ENCODE peak calls at places on chromosome 20, in seven cellular contexts. One of them, this sample, is unnamed.

GRCh38 chr20:43776691-43777090 is 49.9 kb upstream of the GTSF1L start:
- DNase-seq in SK-N-SH: no peak
- DNase-seq in HCT116: no peak
- DNase-seq in H1: no peak
- DNase-seq in K562: no peak
- DNase-seq in HepG2: no peak
- DNase-seq in GM12878: no peak
- DNase-seq in this sample: no peak

GRCh38 chr20:58308680-58309527 is 611 bp upstream of the RAB22A start:
- DNase-seq in SK-N-SH: peak
- DNase-seq in HCT116: no peak
- DNase-seq in H1: no peak
- DNase-seq in K562: peak
- DNase-seq in HepG2: no peak
- DNase-seq in GM12878: no peak
- DNase-seq in this sample: peak

GRCh38 chr20:24990810-24991252 is 1.7 kb downstream of the APMAP start:
- DNase-seq in SK-N-SH: no peak
- DNase-seq in HCT116: no peak
- DNase-seq in H1: no peak
- DNase-seq in K562: no peak
- DNase-seq in HepG2: no peak
- DNase-seq in GM12878: no peak
- DNase-seq in this sample: no peak

GRCh38 chr20:58209652-58210397 is 18.6 kb downstream of the ANKRD60 start:
- DNase-seq in SK-N-SH: peak
- DNase-seq in HCT116: peak
- DNase-seq in H1: no peak
- DNase-seq in K562: peak
- DNase-seq in HepG2: peak
- DNase-seq in GM12878: peak
- DNase-seq in this sample: peak

GRCh38 chr20:50198716-50199115 is 8.1 kb downstream of the CEBPB start:
- DNase-seq in SK-N-SH: no peak
- DNase-seq in HCT116: no peak
- DNase-seq in H1: no peak
- DNase-seq in K562: no peak
- DNase-seq in HepG2: no peak
- DNase-seq in GM12878: no peak
- DNase-seq in this sample: no peak

GRCh38 chr20:41426976-41427375 is 60.4 kb upstream of the EMILIN3 start:
- DNase-seq in SK-N-SH: no peak
- DNase-seq in HCT116: no peak
- DNase-seq in H1: no peak
- DNase-seq in K562: no peak
- DNase-seq in HepG2: no peak
- DNase-seq in GM12878: no peak
- DNase-seq in this sample: no peak

GRCh38 chr20:58647814-58648501 is 3.1 kb upstream of the STX16 start:
- DNase-seq in SK-N-SH: no peak
- DNase-seq in HCT116: no peak
- DNase-seq in H1: no peak
- DNase-seq in K562: no peak
- DNase-seq in HepG2: no peak
- DNase-seq in GM12878: no peak
- DNase-seq in this sample: no peak

GRCh38 chr20:4925842-4926530 is 75.3 kb downstream of the SLC23A2 start:
- DNase-seq in SK-N-SH: no peak
- DNase-seq in HCT116: no peak
- DNase-seq in H1: no peak
- DNase-seq in K562: no peak
- DNase-seq in HepG2: no peak
- DNase-seq in GM12878: no peak
- DNase-seq in this sample: no peak

GRCh38 chr20:21528870-21529269 is 15.0 kb upstream of the NKX2-2 start:
- DNase-seq in SK-N-SH: no peak
- DNase-seq in HCT116: no peak
- DNase-seq in H1: no peak
- DNase-seq in K562: no peak
- DNase-seq in HepG2: no peak
- DNase-seq in GM12878: no peak
- DNase-seq in this sample: no peak

GRCh38 chr20:51385941-51386530 is 156.5 kb downstream of the NFATC2 start:
- DNase-seq in SK-N-SH: peak
- DNase-seq in HCT116: peak
- DNase-seq in H1: no peak
- DNase-seq in K562: no peak
- DNase-seq in HepG2: peak
- DNase-seq in GM12878: no peak
- DNase-seq in this sample: peak

GRCh38 chr20:17504898-17505663 is 26.1 kb downstream of the BFSP1 start:
- DNase-seq in SK-N-SH: peak
- DNase-seq in HCT116: peak
- DNase-seq in H1: no peak
- DNase-seq in K562: peak
- DNase-seq in HepG2: peak
- DNase-seq in GM12878: peak
- DNase-seq in this sample: peak

GRCh38 chr20:17504326-17504897 is 26.8 kb downstream of the BFSP1 start:
- DNase-seq in SK-N-SH: peak
- DNase-seq in HCT116: no peak
- DNase-seq in H1: no peak
- DNase-seq in K562: no peak
- DNase-seq in HepG2: no peak
- DNase-seq in GM12878: no peak
- DNase-seq in this sample: no peak

GRCh38 chr20:17507032-17507431 is 24.1 kb downstream of the BFSP1 start:
- DNase-seq in SK-N-SH: no peak
- DNase-seq in HCT116: no peak
- DNase-seq in H1: no peak
- DNase-seq in K562: no peak
- DNase-seq in HepG2: no peak
- DNase-seq in GM12878: no peak
- DNase-seq in this sample: no peak

GRCh38 chr20:17503501-17504325 is 27.5 kb downstream of the BFSP1 start:
- DNase-seq in SK-N-SH: no peak
- DNase-seq in HCT116: no peak
- DNase-seq in H1: no peak
- DNase-seq in K562: no peak
- DNase-seq in HepG2: no peak
- DNase-seq in GM12878: no peak
- DNase-seq in this sample: no peak

DNA sequence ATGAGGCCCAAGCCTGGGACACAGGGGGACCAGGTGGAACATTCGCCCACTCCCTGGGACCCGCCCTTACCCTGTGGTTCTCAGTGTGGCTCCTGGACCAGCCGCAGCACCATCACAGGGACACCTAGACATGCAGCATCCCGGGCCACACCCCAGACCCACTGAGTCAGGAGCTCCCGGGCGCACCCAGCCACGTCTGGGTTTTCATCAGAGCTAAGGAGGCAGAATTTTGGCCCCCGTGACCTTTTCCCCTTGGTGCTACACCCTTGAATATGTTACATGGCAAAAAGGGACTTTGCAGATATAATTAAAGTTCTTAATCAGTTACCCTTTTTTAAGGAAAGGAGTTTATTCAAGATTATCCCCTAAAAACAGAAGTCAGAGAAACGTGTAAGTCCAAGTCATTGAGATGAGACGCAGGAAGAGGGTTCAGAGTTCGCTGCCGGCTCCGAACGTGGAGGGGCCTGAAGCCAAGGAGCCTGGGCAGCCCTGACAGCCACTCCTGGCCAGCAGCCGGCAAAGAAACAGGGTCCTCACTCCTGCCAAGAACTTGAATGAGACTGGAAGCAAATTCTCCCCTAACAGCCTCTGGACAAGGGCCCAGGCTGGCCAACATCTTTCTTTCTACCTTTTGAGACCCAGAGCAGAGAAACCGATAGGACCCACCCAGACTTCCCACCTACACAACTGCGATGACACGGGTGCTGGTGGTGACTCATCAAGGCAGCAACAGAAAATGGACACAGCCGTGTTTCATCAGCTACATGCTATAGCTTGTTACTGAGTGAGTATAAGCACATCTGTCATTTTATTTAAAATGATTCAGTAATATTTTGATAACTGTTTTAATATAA is 25.3 kb downstream of the BFSP1 start:
- DNase-seq in SK-N-SH: no peak
- DNase-seq in HCT116: no peak
- DNase-seq in H1: no peak
- DNase-seq in K562: peak
- DNase-seq in HepG2: peak
- DNase-seq in GM12878: no peak
- DNase-seq in this sample: no peak
- TF ChIP-seq JUND in SK-N-SH: no peak
- TF ChIP-seq JUND in HCT116: no peak
- TF ChIP-seq JUND in H1: no peak
- TF ChIP-seq JUND in K562: peak
- TF ChIP-seq JUND in HepG2: no peak
- TF ChIP-seq JUND in GM12878: no peak
- TF ChIP-seq JUND in this sample: no peak

DNA sequence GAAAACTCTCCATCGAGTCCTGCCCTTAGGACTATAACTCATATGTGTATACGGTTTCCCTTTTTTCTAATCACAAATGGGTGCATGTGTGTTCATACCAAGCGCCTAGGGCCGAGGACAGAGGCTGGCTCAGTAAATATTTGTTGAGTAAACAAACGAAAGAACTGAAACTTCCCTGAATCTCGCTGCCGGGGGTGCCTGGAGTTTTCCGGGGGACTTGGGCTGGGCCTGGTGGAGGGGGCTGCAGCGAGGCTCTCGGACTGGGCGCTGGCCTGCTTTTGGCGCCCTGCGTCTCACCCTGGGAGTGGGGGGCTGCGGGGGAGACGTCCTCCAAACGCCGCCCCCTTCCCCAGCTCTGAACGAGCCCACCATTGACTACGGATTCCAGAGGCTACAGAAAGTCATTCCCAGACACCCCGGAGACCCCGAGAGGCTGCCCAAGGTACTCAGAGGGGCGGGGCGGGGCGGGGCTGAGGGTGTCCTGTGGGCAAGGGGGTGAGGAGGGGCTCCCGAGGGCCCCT is 49.0 kb downstream of the CPXM1 start:
- DNase-seq in SK-N-SH: no peak
- DNase-seq in HCT116: no peak
- DNase-seq in H1: no peak
- DNase-seq in K562: no peak
- DNase-seq in HepG2: peak
- DNase-seq in GM12878: no peak
- DNase-seq in this sample: no peak
- TF ChIP-seq JUND in SK-N-SH: no peak
- TF ChIP-seq JUND in HCT116: no peak
- TF ChIP-seq JUND in H1: no peak
- TF ChIP-seq JUND in K562: no peak
- TF ChIP-seq JUND in HepG2: no peak
- TF ChIP-seq JUND in GM12878: no peak
- TF ChIP-seq JUND in this sample: no peak

GRCh38 chr20:62216636-62217566 is 3.2 kb downstream of the HRH3 start:
- DNase-seq in SK-N-SH: no peak
- DNase-seq in HCT116: no peak
- DNase-seq in H1: no peak
- DNase-seq in K562: no peak
- DNase-seq in HepG2: no peak
- DNase-seq in GM12878: no peak
- DNase-seq in this sample: no peak
- TF ChIP-seq JUND in SK-N-SH: no peak
- TF ChIP-seq JUND in HCT116: no peak
- TF ChIP-seq JUND in H1: no peak
- TF ChIP-seq JUND in K562: no peak
- TF ChIP-seq JUND in HepG2: no peak
- TF ChIP-seq JUND in GM12878: no peak
- TF ChIP-seq JUND in this sample: no peak

GRCh38 chr20:706366-706885 is 30.8 kb upstream of the SCRT2 start:
- DNase-seq in SK-N-SH: no peak
- DNase-seq in HCT116: no peak
- DNase-seq in H1: no peak
- DNase-seq in K562: no peak
- DNase-seq in HepG2: no peak
- DNase-seq in GM12878: no peak
- DNase-seq in this sample: no peak
- TF ChIP-seq JUND in SK-N-SH: no peak
- TF ChIP-seq JUND in HCT116: no peak
- TF ChIP-seq JUND in H1: no peak
- TF ChIP-seq JUND in K562: no peak
- TF ChIP-seq JUND in HepG2: no peak
- TF ChIP-seq JUND in GM12878: no peak
- TF ChIP-seq JUND in this sample: no peak

GRCh38 chr20:46255440-46256104 is 52.7 kb downstream of the CDH22 start:
- DNase-seq in SK-N-SH: peak
- DNase-seq in HCT116: peak
- DNase-seq in H1: no peak
- DNase-seq in K562: peak
- DNase-seq in HepG2: peak
- DNase-seq in GM12878: no peak
- DNase-seq in this sample: peak
- TF ChIP-seq JUND in SK-N-SH: no peak
- TF ChIP-seq JUND in HCT116: no peak
- TF ChIP-seq JUND in H1: no peak
- TF ChIP-seq JUND in K562: no peak
- TF ChIP-seq JUND in HepG2: no peak
- TF ChIP-seq JUND in GM12878: no peak
- TF ChIP-seq JUND in this sample: no peak